ENCODE peak calls at places on chromosomes 12 and 14, in six cellular contexts. One of them, this sample, is unnamed.

GRCh38 chr12:12546314-12546772 is 16.3 kb downstream of the DUSP16 start:
- DNase-seq in uterus: no peak
- DNase-seq in right atrium auricular region: no peak
- DNase-seq in testis: no peak
- DNase-seq in fibroblast of lung: no peak
- DNase-seq in IMR-90: peak; percentile 51
- DNase-seq in this sample: no peak

GRCh38 chr14:20757963-20758362 is 10.2 kb upstream of the EDDM3B start:
- DNase-seq in uterus: no peak
- DNase-seq in right atrium auricular region: no peak
- DNase-seq in testis: peak; percentile 32
- DNase-seq in fibroblast of lung: no peak
- DNase-seq in IMR-90: no peak
- DNase-seq in this sample: no peak

GRCh38 chr14:65302571-65303184 is 109.9 kb upstream of the FUT8 start:
- DNase-seq in uterus: no peak
- DNase-seq in right atrium auricular region: no peak
- DNase-seq in testis: no peak
- DNase-seq in fibroblast of lung: no peak
- DNase-seq in IMR-90: no peak
- DNase-seq in this sample: no peak

GRCh38 chr12:80509781-80510556 is 65.9 kb downstream of the PTPRQ start:
- DNase-seq in uterus: no peak
- DNase-seq in right atrium auricular region: no peak
- DNase-seq in testis: no peak
- DNase-seq in fibroblast of lung: peak; percentile 51
- DNase-seq in IMR-90: peak; percentile 87
- DNase-seq in this sample: no peak

GRCh38 chr14:93744876-93745275 is 43.4 kb downstream of the PRIMA1 start:
- DNase-seq in uterus: no peak
- DNase-seq in right atrium auricular region: no peak
- DNase-seq in testis: no peak
- DNase-seq in fibroblast of lung: no peak
- DNase-seq in IMR-90: no peak
- DNase-seq in this sample: no peak

GRCh38 chr12:50101663-50102062 is 2.1 kb upstream of the GPD1 start:
- DNase-seq in uterus: no peak
- DNase-seq in right atrium auricular region: no peak
- DNase-seq in testis: no peak
- DNase-seq in fibroblast of lung: peak; percentile 60
- DNase-seq in IMR-90: peak; percentile 68
- DNase-seq in this sample: no peak

GRCh38 chr12:63790608-63790945 is 10.9 kb downstream of the RXYLT1 start:
- DNase-seq in uterus: no peak
- DNase-seq in right atrium auricular region: no peak
- DNase-seq in testis: no peak
- DNase-seq in fibroblast of lung: no peak
- DNase-seq in IMR-90: no peak
- DNase-seq in this sample: no peak

GRCh38 chr14:79732911-79733310 is 478.4 kb downstream of the DIO2 start:
- DNase-seq in uterus: no peak
- DNase-seq in right atrium auricular region: no peak
- DNase-seq in testis: no peak
- DNase-seq in fibroblast of lung: peak; percentile 28
- DNase-seq in IMR-90: peak; percentile 51
- DNase-seq in this sample: no peak

GRCh38 chr14:65137648-65138317 is 35.5 kb upstream of the MAX start:
- DNase-seq in uterus: peak; percentile 27
- DNase-seq in right atrium auricular region: no peak
- DNase-seq in testis: no peak
- DNase-seq in fibroblast of lung: no peak
- DNase-seq in IMR-90: peak; percentile 6
- DNase-seq in this sample: no peak

GRCh38 chr14:74988131-74988530 is 14.6 kb upstream of the EIF2B2 start:
- DNase-seq in uterus: no peak
- DNase-seq in right atrium auricular region: no peak
- DNase-seq in testis: no peak
- DNase-seq in fibroblast of lung: no peak
- DNase-seq in IMR-90: peak; percentile 75
- DNase-seq in this sample: no peak

GRCh38 chr14:25118671-25119070 is 68.7 kb upstream of the STXBP6 start:
- DNase-seq in uterus: no peak
- DNase-seq in right atrium auricular region: no peak
- DNase-seq in testis: no peak
- DNase-seq in fibroblast of lung: no peak
- DNase-seq in IMR-90: no peak
- DNase-seq in this sample: no peak

GRCh38 chr12:131840643-131841416 is 12.6 kb downstream of the MMP17 start:
- DNase-seq in uterus: no peak
- DNase-seq in right atrium auricular region: no peak
- DNase-seq in testis: no peak
- DNase-seq in fibroblast of lung: no peak
- DNase-seq in IMR-90: no peak
- DNase-seq in this sample: no peak

GRCh38 chr12:18320036-18320617 is 58.8 kb downstream of the PIK3C2G start:
- DNase-seq in uterus: no peak
- DNase-seq in right atrium auricular region: no peak
- DNase-seq in testis: no peak
- DNase-seq in fibroblast of lung: peak; percentile 67
- DNase-seq in IMR-90: peak; percentile 69
- DNase-seq in this sample: no peak

GRCh38 chr14:76937181-76938091 is 91.1 kb downstream of the IRF2BPL start:
- DNase-seq in uterus: peak; percentile 73
- DNase-seq in right atrium auricular region: peak; percentile 77
- DNase-seq in testis: peak; percentile 67
- DNase-seq in fibroblast of lung: peak; percentile 89
- DNase-seq in IMR-90: peak; percentile 91
- DNase-seq in this sample: no peak

GRCh38 chr12:97943359-97943758 is 480.8 kb downstream of the RMST start:
- DNase-seq in uterus: no peak
- DNase-seq in right atrium auricular region: no peak
- DNase-seq in testis: no peak
- DNase-seq in fibroblast of lung: peak; percentile 28
- DNase-seq in IMR-90: no peak
- DNase-seq in this sample: no peak
- TF ChIP-seq CTCF in uterus: no peak
- TF ChIP-seq CTCF in right atrium auricular region: no peak
- TF ChIP-seq CTCF in testis: no peak
- TF ChIP-seq CTCF in fibroblast of lung: peak; percentile 37
- TF ChIP-seq CTCF in IMR-90: no peak
- TF ChIP-seq CTCF in this sample: no peak

GRCh38 chr14:69669375-69669774 is 58.0 kb downstream of the SUSD6 start:
- DNase-seq in uterus: no peak
- DNase-seq in right atrium auricular region: no peak
- DNase-seq in testis: no peak
- DNase-seq in fibroblast of lung: no peak
- DNase-seq in IMR-90: no peak
- DNase-seq in this sample: no peak
- H3K9me3 ChIP-seq in uterus: no peaks in the 10 kb centered on the region
- H3K9me3 ChIP-seq in right atrium auricular region: no peaks in the 10 kb centered on the region
- H3K9me3 ChIP-seq in testis: no peaks in the 10 kb centered on the region
- H3K9me3 ChIP-seq in fibroblast of lung: no peaks in the 10 kb centered on the region
- H3K9me3 ChIP-seq in IMR-90: no peaks in the 10 kb centered on the region
- H3K9me3 ChIP-seq in this sample: no peaks in the 10 kb centered on the region

GRCh38 chr12:16849473-16849872 is 243.5 kb upstream of the LMO3 start:
- DNase-seq in uterus: no peak
- DNase-seq in right atrium auricular region: no peak
- DNase-seq in testis: no peak
- DNase-seq in fibroblast of lung: no peak
- DNase-seq in IMR-90: no peak
- DNase-seq in this sample: no peak

DNA sequence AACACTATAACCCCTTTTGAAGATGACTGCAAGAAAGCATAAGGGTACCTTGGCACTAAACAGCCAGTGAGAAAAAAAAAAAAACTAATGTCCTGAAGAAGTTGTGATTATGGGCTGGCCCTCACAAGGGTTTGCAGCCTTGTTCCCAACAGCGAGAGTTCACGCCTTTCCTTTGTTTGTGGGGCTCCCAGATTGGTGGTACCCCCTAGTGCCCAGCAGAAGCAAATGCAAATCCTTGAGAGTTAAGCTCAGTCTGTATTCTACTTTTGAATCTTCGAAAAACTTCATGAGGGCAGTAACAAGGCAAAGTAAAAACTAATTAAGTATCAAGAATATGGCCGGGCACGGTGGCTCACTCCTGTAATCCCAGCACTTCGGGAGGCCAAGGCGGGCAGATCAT is 238.9 kb upstream of the LMO3 start:
- DNase-seq in uterus: no peak
- DNase-seq in right atrium auricular region: no peak
- DNase-seq in testis: no peak
- DNase-seq in fibroblast of lung: no peak
- DNase-seq in IMR-90: no peak
- DNase-seq in this sample: no peak
- TF ChIP-seq CTCF in uterus: no peak
- TF ChIP-seq CTCF in right atrium auricular region: no peak
- TF ChIP-seq CTCF in testis: no peak
- TF ChIP-seq CTCF in fibroblast of lung: no peak
- TF ChIP-seq CTCF in IMR-90: no peak
- TF ChIP-seq CTCF in this sample: peak; percentile 17

GRCh38 chr12:46519407-46519806 is 146.8 kb upstream of the SLC38A2 start:
- DNase-seq in uterus: no peak
- DNase-seq in right atrium auricular region: no peak
- DNase-seq in testis: no peak
- DNase-seq in fibroblast of lung: no peak
- DNase-seq in IMR-90: no peak
- DNase-seq in this sample: no peak
- H3K9me3 ChIP-seq in uterus: no peaks in the 10 kb centered on the region
- H3K9me3 ChIP-seq in right atrium auricular region: no peaks in the 10 kb centered on the region
- H3K9me3 ChIP-seq in testis: no peaks in the 10 kb centered on the region
- H3K9me3 ChIP-seq in fibroblast of lung: no peaks in the 10 kb centered on the region
- H3K9me3 ChIP-seq in IMR-90: peaks cover 17% of the 10 kb centered on the region
- H3K9me3 ChIP-seq in this sample: no peaks in the 10 kb centered on the region

GRCh38 chr12:117469883-117470483 is 108.6 kb upstream of the NOS1 start:
- DNase-seq in uterus: no peak
- DNase-seq in right atrium auricular region: no peak
- DNase-seq in testis: no peak
- DNase-seq in fibroblast of lung: no peak
- DNase-seq in IMR-90: no peak
- DNase-seq in this sample: no peak

GRCh38 chr12:117476341-117476740 is 114.9 kb upstream of the NOS1 start:
- DNase-seq in uterus: no peak
- DNase-seq in right atrium auricular region: no peak
- DNase-seq in testis: no peak
- DNase-seq in fibroblast of lung: no peak
- DNase-seq in IMR-90: no peak
- DNase-seq in this sample: no peak

GRCh38 chr12:117473856-117474255 is 112.4 kb upstream of the NOS1 start:
- DNase-seq in uterus: no peak
- DNase-seq in right atrium auricular region: no peak
- DNase-seq in testis: no peak
- DNase-seq in fibroblast of lung: no peak
- DNase-seq in IMR-90: no peak
- DNase-seq in this sample: no peak

GRCh38 chr12:117470804-117471203 is 109.4 kb upstream of the NOS1 start:
- DNase-seq in uterus: no peak
- DNase-seq in right atrium auricular region: no peak
- DNase-seq in testis: no peak
- DNase-seq in fibroblast of lung: no peak
- DNase-seq in IMR-90: no peak
- DNase-seq in this sample: no peak

GRCh38 chr12:117472983-117473382 is 111.6 kb upstream of the NOS1 start:
- DNase-seq in uterus: no peak
- DNase-seq in right atrium auricular region: no peak
- DNase-seq in testis: no peak
- DNase-seq in fibroblast of lung: no peak
- DNase-seq in IMR-90: no peak
- DNase-seq in this sample: no peak
- TF ChIP-seq CTCF in uterus: no peak
- TF ChIP-seq CTCF in right atrium auricular region: no peak
- TF ChIP-seq CTCF in testis: peak; percentile 17
- TF ChIP-seq CTCF in fibroblast of lung: no peak
- TF ChIP-seq CTCF in IMR-90: no peak
- TF ChIP-seq CTCF in this sample: peak; percentile 38

GRCh38 chr12:130476451-130476850 is 138.8 kb downstream of the PIWIL1 start:
- DNase-seq in uterus: no peak
- DNase-seq in right atrium auricular region: no peak
- DNase-seq in testis: no peak
- DNase-seq in fibroblast of lung: no peak
- DNase-seq in IMR-90: no peak
- DNase-seq in this sample: no peak

GRCh38 chr12:130477701-130478100 is 140.0 kb downstream of the PIWIL1 start:
- DNase-seq in uterus: no peak
- DNase-seq in right atrium auricular region: no peak
- DNase-seq in testis: no peak
- DNase-seq in fibroblast of lung: no peak
- DNase-seq in IMR-90: no peak
- DNase-seq in this sample: no peak

GRCh38 chr12:130477221-130477620 is 139.5 kb downstream of the PIWIL1 start:
- DNase-seq in uterus: no peak
- DNase-seq in right atrium auricular region: no peak
- DNase-seq in testis: no peak
- DNase-seq in fibroblast of lung: no peak
- DNase-seq in IMR-90: no peak
- DNase-seq in this sample: peak; percentile 35

GRCh38 chr12:130473266-130473665 is 135.6 kb downstream of the PIWIL1 start:
- DNase-seq in uterus: no peak
- DNase-seq in right atrium auricular region: no peak
- DNase-seq in testis: no peak
- DNase-seq in fibroblast of lung: no peak
- DNase-seq in IMR-90: no peak
- DNase-seq in this sample: no peak

GRCh38 chr12:130474599-130474998 is 136.9 kb downstream of the PIWIL1 start:
- DNase-seq in uterus: no peak
- DNase-seq in right atrium auricular region: no peak
- DNase-seq in testis: no peak
- DNase-seq in fibroblast of lung: no peak
- DNase-seq in IMR-90: no peak
- DNase-seq in this sample: no peak
- H3K9me3 ChIP-seq in uterus: no peaks in the 10 kb centered on the region
- H3K9me3 ChIP-seq in right atrium auricular region: no peaks in the 10 kb centered on the region
- H3K9me3 ChIP-seq in testis: no peaks in the 10 kb centered on the region
- H3K9me3 ChIP-seq in fibroblast of lung: no peaks in the 10 kb centered on the region
- H3K9me3 ChIP-seq in IMR-90: peaks cover 63% of the 10 kb centered on the region
- H3K9me3 ChIP-seq in this sample: no peaks in the 10 kb centered on the region